ENCODE peak calls at places on chromosomes 1 and 21, in five cellular contexts. X is left ventricle myocardium inferior; U is heart right ventricle; M is prostate gland; E is CD8-positive, alpha-beta T cell. D is an unnamed sample. For H3K36me3, the result is how much of the 10 kb centered on the place peaks cover.

GRCh38 chr1:19640363-19641316 is 3.5 kb upstream of the NBL1 start:
- DNase-seq in X (no peak), U (no peak), M (no peak), E (no peak), D (no peak)

GRCh38 chr1:90730247-90731022 is 13.3 kb upstream of the BARHL2 start:
- DNase-seq in X (no peak), U (no peak), M (no peak), E (no peak), D (no peak)

GRCh38 chr1:117635805-117636204 is 30.0 kb downstream of the TENT5C start:
- DNase-seq in X (no peak), U (no peak), M (no peak), E (no peak), D (no peak)

GRCh38 chr1:227896710-227897655 is 50.7 kb downstream of the WNT9A start:
- DNase-seq in X (no peak), U (peak), M (no peak), E (no peak), D (no peak)

GRCh38 chr1:167763525-167764220 is 41.9 kb downstream of the MPZL1 start:
- DNase-seq in X (no peak), U (no peak), M (peak), E (no peak), D (no peak)

GRCh38 chr1:31587720-31588423 is 11.6 kb downstream of the TINAGL1 start:
- DNase-seq in X (peak), U (peak), M (peak), E (peak), D (peak)

GRCh38 chr1:181459067-181459466 is 24.2 kb upstream of the CACNA1E start:
- DNase-seq in X (no peak), U (no peak), M (no peak), E (no peak), D (no peak)

GRCh38 chr1:246428542-246429308 is 78.4 kb downstream of the SMYD3 start:
- DNase-seq in X (no peak), U (no peak), M (no peak), E (no peak), D (peak)

GRCh38 chr21:44800103-44800502 is 1.5 kb downstream of the UBE2G2 start:
- DNase-seq in X (no peak), U (peak), M (no peak), E (no peak), D (no peak)

GRCh38 chr1:237016626-237017025 is 12.4 kb upstream of the MT1HL1 start:
- DNase-seq in X (no peak), U (no peak), M (no peak), E (no peak), D (no peak)

GRCh38 chr1:31122101-31122735 is 56.7 kb upstream of the PUM1 start:
- DNase-seq in X (no peak), U (no peak), M (no peak), E (no peak), D (no peak)

GRCh38 chr1:197356723-197357533 is 88.9 kb downstream of the CRB1 start:
- DNase-seq in X (no peak), U (peak), M (no peak), E (no peak), D (no peak)
- H3K4me3 ChIP-seq in X (no peak), U (no peak), M (no peak), E (no peak), D (no peak)

GRCh38 chr1:24931481-24932221 is 1.6 kb upstream of the RUNX3 start:
- DNase-seq in X (no peak), U (no peak), M (no peak), E (no peak), D (no peak)

GRCh38 chr1:24928631-24929090 is 1.4 kb downstream of the RUNX3 start:
- DNase-seq in X (no peak), U (no peak), M (no peak), E (no peak), D (no peak)

GRCh38 chr1:24930703-24931480 is 816 bp upstream of the RUNX3 start:
- DNase-seq in X (no peak), U (no peak), M (no peak), E (no peak), D (no peak)

GRCh38 chr1:24929091-24929875 is 793 bp downstream of the RUNX3 start:
- DNase-seq in X (no peak), U (no peak), M (no peak), E (no peak), D (peak)

GRCh38 chr1:24929876-24930702 is at the start of gene RUNX3:
- DNase-seq in X (peak), U (no peak), M (peak), E (peak), D (peak)
- TF ChIP-seq CTCF in X (no peak), U (no peak), M (no peak), E (no peak), D (peak)

GRCh38 chr1:8419172-8419571 is 101.3 kb downstream of the SLC45A1 start:
- DNase-seq in X (no peak), U (no peak), M (no peak), E (no peak), D (no peak)
- H3K36me3 ChIP-seq in X (under half), U (under half), M (under half), E (under half), D (under half)

GRCh38 chr1:211783897-211784296 is 46.7 kb downstream of the LPGAT1 start:
- DNase-seq in X (no peak), U (no peak), M (no peak), E (no peak), D (no peak)
- H3K4me3 ChIP-seq in X (no peak), U (no peak), M (no peak), E (no peak), D (no peak)

GRCh38 chr1:244844155-244845121 is 9.0 kb downstream of the COX20 start:
- DNase-seq in X (no peak), U (no peak), M (no peak), E (no peak), D (no peak)

GRCh38 chr1:244843148-244843978 is 7.9 kb downstream of the COX20 start:
- DNase-seq in X (no peak), U (no peak), M (no peak), E (no peak), D (no peak)

GRCh38 chr1:244840219-244840794 is 4.8 kb downstream of the COX20 start:
- DNase-seq in X (no peak), U (no peak), M (peak), E (no peak), D (no peak)

GRCh38 chr1:244839656-244840055 is 4.2 kb downstream of the COX20 start:
- DNase-seq in X (no peak), U (no peak), M (no peak), E (no peak), D (no peak)

DNA sequence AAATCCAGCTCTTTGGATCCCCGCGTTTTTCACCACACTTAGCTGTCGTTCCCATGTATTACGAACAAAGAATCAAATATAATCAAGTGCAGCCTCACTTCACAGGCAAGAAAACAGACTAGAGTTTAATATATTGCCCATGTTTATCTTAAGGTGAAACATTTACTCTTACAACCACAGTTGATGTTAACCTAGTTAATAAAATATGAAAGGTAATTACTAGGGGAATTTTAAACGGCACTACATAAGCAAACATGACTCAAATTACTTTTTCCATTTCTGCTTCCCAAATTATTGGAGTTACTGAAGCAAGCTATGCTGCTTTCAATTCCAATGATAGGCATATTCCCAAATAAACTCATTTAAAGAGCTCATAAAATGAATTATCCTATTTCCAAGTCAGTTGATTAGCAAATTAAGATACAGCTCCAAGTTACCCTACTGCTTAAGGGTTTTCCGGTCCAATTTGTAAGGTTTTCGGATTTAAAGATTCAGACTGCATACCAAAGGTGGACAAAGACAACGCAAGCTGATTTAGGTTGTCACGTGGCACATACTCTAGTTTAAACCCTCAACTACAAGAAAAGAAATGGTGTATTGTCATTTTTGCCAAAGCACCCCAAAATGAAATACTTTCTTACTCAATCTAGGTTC is 5.9 kb downstream of the COX20 start:
- DNase-seq in X (no peak), U (no peak), M (no peak), E (no peak), D (no peak)
- TF ChIP-seq CTCF in X (no peak), U (no peak), M (no peak), E (no peak), D (no peak)

DNA sequence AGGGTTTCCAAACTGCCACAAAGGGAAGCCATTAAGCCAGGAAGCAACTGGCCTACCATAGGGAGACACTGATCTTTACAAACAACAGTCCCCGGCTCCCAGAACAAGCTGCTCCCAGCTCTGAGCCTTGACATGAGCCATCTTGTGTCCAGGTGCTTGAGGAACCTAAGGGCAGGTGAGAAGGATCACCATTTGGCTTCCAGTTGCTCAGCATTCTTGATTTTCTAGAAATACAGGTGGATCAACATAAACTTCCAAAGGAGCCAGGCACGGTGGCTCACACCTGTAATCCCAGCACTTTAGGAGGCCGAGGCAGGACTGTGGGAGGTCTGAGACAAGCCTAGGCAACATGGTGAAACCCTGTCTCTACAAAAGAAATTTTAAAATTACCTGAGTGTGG is 21.6 kb downstream of the ZBTB17 start:
- DNase-seq in X (no peak), U (no peak), M (no peak), E (no peak), D (no peak)
- H3K36me3 ChIP-seq in X (under half), U (under half), M (under half), E (under half), D (under half)

GRCh38 chr1:156659672-156659993 is 17.6 kb downstream of the NES start:
- DNase-seq in X (no peak), U (no peak), M (no peak), E (no peak), D (no peak)

GRCh38 chr1:156658945-156659574 is 17.1 kb downstream of the BCAN start:
- DNase-seq in X (no peak), U (no peak), M (no peak), E (no peak), D (no peak)

GRCh38 chr1:156658496-156658895 is 16.6 kb downstream of the BCAN start:
- DNase-seq in X (no peak), U (no peak), M (no peak), E (no peak), D (no peak)

GRCh38 chr1:156660752-156661112 is 16.5 kb downstream of the NES start:
- DNase-seq in X (no peak), U (no peak), M (no peak), E (no peak), D (no peak)

GRCh38 chr1:156659994-156660751 is 17.0 kb downstream of the NES start:
- DNase-seq in X (peak), U (peak), M (peak), E (peak), D (peak)
- H3K4me3 ChIP-seq in X (peak), U (peak), M (no peak), E (no peak), D (peak)

GRCh38 chr1:47785118-47785517 is 212.1 kb downstream of the TRABD2B start:
- DNase-seq in X (no peak), U (no peak), M (no peak), E (no peak), D (no peak)

GRCh38 chr1:47784294-47784650 is 212.9 kb downstream of the TRABD2B start:
- DNase-seq in X (no peak), U (no peak), M (no peak), E (no peak), D (no peak)

GRCh38 chr1:47787560-47787959 is 209.6 kb downstream of the TRABD2B start:
- DNase-seq in X (no peak), U (no peak), M (no peak), E (no peak), D (no peak)

GRCh38 chr1:47786301-47786700 is 210.9 kb downstream of the TRABD2B start:
- DNase-seq in X (no peak), U (no peak), M (no peak), E (no peak), D (no peak)

GRCh38 chr1:47785561-47786271 is 211.5 kb downstream of the TRABD2B start:
- DNase-seq in X (no peak), U (peak), M (no peak), E (no peak), D (no peak)
- TF ChIP-seq CTCF in X (peak), U (peak), M (no peak), E (no peak), D (no peak)